ENCODE peak calls at places on chromosomes 2 and 18, in seven cellular contexts. W, A, V, Z, G, U and N are unnamed samples.

GRCh38 chr18:34354351-34354750 is 129.6 kb upstream of the NOL4 start:
- DNase-seq in W (no peak), A (no peak), V (no peak), Z (no peak), G (no peak), U (no peak), N (no peak)

GRCh38 chr2:84732897-84733778 is 147.7 kb downstream of the TRABD2A start:
- DNase-seq in W (no peak), A (no peak), V (no peak), Z (no peak), G (no peak), U (no peak), N (no peak)

GRCh38 chr2:212843409-212844199 is 305.0 kb upstream of the ERBB4 start:
- DNase-seq in W (no peak), A (no peak), V (no peak), Z (peak; percentile 69), G (peak; percentile 91), U (no peak), N (no peak)

GRCh38 chr18:79953921-79954651 is 2.6 kb upstream of the SLC66A2 start:
- DNase-seq in W (no peak), A (peak; percentile 8), V (no peak), Z (peak; percentile 28), G (no peak), U (no peak), N (no peak)

GRCh38 chr2:23703037-23703582 is 223.8 kb downstream of the ATAD2B start:
- DNase-seq in W (no peak), A (no peak), V (no peak), Z (no peak), G (no peak), U (peak; percentile 8), N (no peak)

GRCh38 chr2:2850218-2850850 is 519.3 kb upstream of the MYT1L start:
- DNase-seq in W (no peak), A (no peak), V (no peak), Z (no peak), G (no peak), U (no peak), N (no peak)

GRCh38 chr2:200863655-200864205 is 728 bp downstream of the CLK1 start:
- DNase-seq in W (no peak), A (peak; percentile 43), V (no peak), Z (no peak), G (no peak), U (no peak), N (no peak)

GRCh38 chr18:11950824-11951223 is 30.5 kb upstream of the IMPA2 start:
- DNase-seq in W (no peak), A (no peak), V (no peak), Z (no peak), G (no peak), U (no peak), N (no peak)

GRCh38 chr2:99694331-99694730 is 204.5 kb upstream of the REV1 start:
- DNase-seq in W (no peak), A (no peak), V (no peak), Z (no peak), G (no peak), U (no peak), N (no peak)

GRCh38 chr18:63088262-63088661 is 231.3 kb downstream of the BCL2 start:
- DNase-seq in W (no peak), A (no peak), V (no peak), Z (no peak), G (no peak), U (peak; percentile 36), N (no peak)

GRCh38 chr2:128551435-128551834 is 232.8 kb upstream of the HS6ST1 start:
- DNase-seq in W (no peak), A (no peak), V (no peak), Z (no peak), G (no peak), U (no peak), N (no peak)

GRCh38 chr2:54604771-54605350 is 118.6 kb upstream of the EML6 start:
- DNase-seq in W (no peak), A (no peak), V (no peak), Z (no peak), G (no peak), U (no peak), N (no peak)

GRCh38 chr2:216956820-216957493 is 97.1 kb upstream of the TNP1 start:
- DNase-seq in W (no peak), A (no peak), V (no peak), Z (peak; percentile 8), G (peak; percentile 78), U (no peak), N (no peak)

GRCh38 chr2:120436885-120437603 is 91.1 kb downstream of the INHBB start:
- DNase-seq in W (peak; percentile 72), A (no peak), V (no peak), Z (peak; percentile 47), G (peak; percentile 13), U (no peak), N (no peak)

GRCh38 chr2:136295168-136295567 is 177.2 kb upstream of the CXCR4 start:
- DNase-seq in W (no peak), A (no peak), V (no peak), Z (no peak), G (no peak), U (no peak), N (no peak)

GRCh38 chr18:42706618-42707017 is 408.9 kb downstream of the RIT2 start:
- DNase-seq in W (no peak), A (no peak), V (no peak), Z (no peak), G (no peak), U (peak; percentile 65), N (no peak)

GRCh38 chr18:7749510-7749981 is 182.4 kb downstream of the PTPRM start:
- DNase-seq in W (no peak), A (no peak), V (no peak), Z (no peak), G (no peak), U (no peak), N (no peak)

GRCh38 chr2:288743-289361 is 961 bp upstream of the ALKAL2 start:
- DNase-seq in W (no peak), A (peak; percentile 59), V (no peak), Z (peak; percentile 16), G (no peak), U (no peak), N (no peak)

GRCh38 chr18:31091350-31091749 is 10.9 kb downstream of the DSC2 start:
- DNase-seq in W (no peak), A (no peak), V (no peak), Z (no peak), G (no peak), U (no peak), N (no peak)

GRCh38 chr2:60780741-60781140 is 24.7 kb downstream of the PAPOLG start:
- DNase-seq in W (no peak), A (no peak), V (no peak), Z (no peak), G (no peak), U (no peak), N (no peak)

GRCh38 chr2:69797836-69798465 is 31.5 kb upstream of the GMCL1 start:
- DNase-seq in W (no peak), A (no peak), V (no peak), Z (no peak), G (no peak), U (no peak), N (no peak)

GRCh38 chr18:6959110-6959509 is 158.5 kb downstream of the LAMA1 start:
- DNase-seq in W (no peak), A (no peak), V (no peak), Z (no peak), G (no peak), U (no peak), N (no peak)

GRCh38 chr2:43217228-43218220 is 8.9 kb downstream of the ZFP36L2 start:
- DNase-seq in W (no peak), A (peak; percentile 54), V (no peak), Z (no peak), G (no peak), U (no peak), N (no peak)

GRCh38 chr2:43218550-43219382 is 7.6 kb downstream of the ZFP36L2 start:
- DNase-seq in W (no peak), A (peak; percentile 60), V (peak; percentile 63), Z (peak; percentile 57), G (peak; percentile 10), U (no peak), N (peak; percentile 83)

GRCh38 chr2:43216629-43217028 is 9.8 kb downstream of the ZFP36L2 start:
- DNase-seq in W (no peak), A (no peak), V (no peak), Z (no peak), G (no peak), U (no peak), N (no peak)

GRCh38 chr2:43219383-43220228 is 6.8 kb downstream of the ZFP36L2 start:
- DNase-seq in W (peak; percentile 81), A (peak; percentile 83), V (peak; percentile 59), Z (peak; percentile 94), G (peak; percentile 80), U (peak; percentile 84), N (peak; percentile 94)

DNA sequence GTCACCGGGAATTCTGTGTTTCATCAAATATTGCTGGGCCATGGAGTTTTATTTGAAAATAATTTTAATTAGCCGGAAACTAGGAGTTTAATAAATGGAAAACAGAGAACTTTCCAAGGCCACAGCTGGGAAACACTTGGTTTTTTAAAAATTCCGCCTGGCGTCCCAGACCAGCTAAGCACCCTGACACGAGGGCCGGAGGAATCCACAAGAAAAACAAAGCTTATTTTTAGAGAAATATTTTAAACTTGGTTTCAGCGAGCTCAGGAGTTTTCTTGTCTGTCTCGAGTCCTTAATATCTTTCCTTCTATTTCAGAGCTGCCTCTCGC is 8.2 kb downstream of the ZFP36L2 start:
- DNase-seq in W (no peak), A (peak; percentile 55), V (no peak), Z (peak; percentile 75), G (peak; percentile 47), U (no peak), N (no peak)
- H3K4me3 ChIP-seq in W (no peak overlapping the region), A (no peak overlapping the region), V (peak overlapping the region; percentile 16), Z (no peak overlapping the region), G (no peak overlapping the region), U (no peak overlapping the region), N (no peak overlapping the region)

GRCh38 chr18:46950064-46950656 is 32.8 kb downstream of the KATNAL2 start:
- DNase-seq in W (no peak), A (no peak), V (no peak), Z (peak; percentile 38), G (no peak), U (no peak), N (no peak)
- TF ChIP-seq CTCF in W (peak; percentile 52), A (no peak), V (no peak), Z (peak; percentile 40), G (peak; percentile 33), U (no peak), N (peak; percentile 53)

GRCh38 chr2:42182654-42183308 is 13.6 kb downstream of the EML4 start:
- DNase-seq in W (no peak), A (no peak), V (no peak), Z (no peak), G (no peak), U (no peak), N (no peak)
- H3K4me3 ChIP-seq in W (no peak overlapping the region), A (no peak overlapping the region), V (no peak overlapping the region), Z (no peak overlapping the region), G (no peak overlapping the region), U (no peak overlapping the region), N (no peak overlapping the region)

DNA sequence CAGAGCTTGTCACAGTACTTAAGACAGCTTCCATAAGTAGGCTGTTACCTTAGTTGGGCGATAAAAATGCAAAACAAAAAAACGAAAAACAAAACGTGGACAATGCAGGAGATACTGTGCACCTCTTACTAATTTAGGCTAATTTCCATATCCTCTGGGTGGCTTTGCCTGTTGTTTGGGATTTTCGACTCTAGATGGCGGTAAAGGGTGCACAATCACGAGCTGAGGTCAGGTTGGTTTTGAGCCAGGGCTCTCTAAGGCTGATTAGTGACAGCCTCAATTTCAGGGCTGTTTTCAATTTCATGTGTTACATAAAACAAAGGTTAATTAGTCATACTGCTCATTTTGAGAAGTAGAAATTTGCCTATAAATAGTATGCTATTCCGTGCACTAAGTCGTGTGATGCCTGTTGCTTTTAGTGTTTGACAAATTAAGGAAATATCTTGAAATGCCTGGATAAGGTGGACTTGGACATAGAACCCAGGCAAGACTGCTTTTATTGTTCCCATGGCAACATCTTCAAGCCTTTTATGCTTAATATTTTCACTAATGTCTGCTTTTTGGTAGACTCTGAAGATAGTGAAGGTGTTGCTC is 493.1 kb downstream of the SOCS6 start:
- DNase-seq in W (peak; percentile 7), A (no peak), V (peak; percentile 32), Z (no peak), G (peak; percentile 1), U (peak; percentile 16), N (peak; percentile 1)
- TF ChIP-seq CTCF in W (peak; percentile 46), A (no peak), V (peak; percentile 46), Z (peak; percentile 19), G (peak; percentile 41), U (no peak), N (peak; percentile 60)